ENCODE peak calls at places on chromosomes 1 and 21, in eight cellular contexts. I, G, A, M, F, N, Q and S are unnamed samples. For H3K9me3, the result is how much of the 10 kb centered on the place peaks cover.

GRCh38 chr1:177354247-177354646 is 183.5 kb downstream of the BRINP2 start:
- DNase-seq in M (no peak), F (no peak), Q (peak), I (no peak), A (no peak), G (no peak), N (no peak), S (no peak)

GRCh38 chr1:17419626-17420328 is 19.7 kb downstream of the RCC2 start:
- DNase-seq in A (peak), Q (peak), F (peak), M (peak), N (peak), G (no peak), I (peak), S (peak)

GRCh38 chr1:224080082-224080774 is 33.7 kb upstream of the FBXO28 start:
- DNase-seq in N (no peak), Q (peak), I (no peak), A (peak), M (no peak), F (no peak), G (no peak), S (no peak)

GRCh38 chr1:211259596-211260126 is 495 bp downstream of the RCOR3 start:
- DNase-seq in I (peak), G (peak), Q (peak), F (peak), A (no peak), M (peak), N (no peak), S (peak)

GRCh38 chr1:169102567-169102966 is 3.9 kb upstream of the ATP1B1 start:
- DNase-seq in G (no peak), A (peak), F (peak), I (peak), M (peak), N (no peak), Q (peak), S (no peak)

GRCh38 chr1:181205901-181206300 is 117.4 kb downstream of the IER5 start:
- DNase-seq in F (no peak), Q (no peak), G (no peak), N (no peak), A (no peak), I (no peak), M (no peak), S (no peak)

GRCh38 chr21:29718081-29718815 is 221.5 kb downstream of the GRIK1 start:
- DNase-seq in G (no peak), I (no peak), A (peak), Q (peak), N (no peak), F (no peak), M (no peak), S (no peak)

GRCh38 chr1:182413486-182413885 is 13.0 kb upstream of the TEDDM1 start:
- DNase-seq in A (no peak), F (no peak), N (no peak), Q (no peak), I (no peak), G (no peak), M (no peak), S (no peak)

GRCh38 chr1:41475859-41476567 is 8.5 kb downstream of the EDN2 start:
- DNase-seq in A (peak), M (no peak), I (no peak), Q (peak), G (no peak), F (no peak), N (no peak), S (no peak)

GRCh38 chr1:229155472-229155871 is 115.4 kb upstream of the RAB4A start:
- DNase-seq in N (no peak), Q (no peak), A (no peak), I (no peak), G (no peak), M (no peak), F (no peak), S (no peak)

GRCh38 chr1:202725541-202725940 is 15.3 kb upstream of the SYT2 start:
- DNase-seq in I (no peak), Q (no peak), A (no peak), G (no peak), F (no peak), N (no peak), M (no peak), S (no peak)

GRCh38 chr21:33808715-33809367 is 106.8 kb downstream of the ATP5PO start:
- DNase-seq in Q (no peak), I (no peak), A (no peak), F (no peak), N (no peak), G (no peak), M (no peak), S (no peak)

GRCh38 chr1:231923461-231924132 is 297.0 kb downstream of the DISC1 start:
- DNase-seq in A (no peak), Q (peak), G (no peak), F (no peak), M (no peak), I (no peak), N (no peak), S (no peak)

GRCh38 chr1:108050911-108051624 is 86.1 kb upstream of the VAV3 start:
- DNase-seq in G (no peak), I (no peak), M (no peak), N (peak), Q (peak), A (no peak), F (no peak), S (no peak)

GRCh38 chr21:37757631-37758376 is 158.5 kb downstream of the KCNJ6 start:
- DNase-seq in A (no peak), I (no peak), F (no peak), Q (peak), N (no peak), G (no peak), M (no peak), S (no peak)

GRCh38 chr21:20661221-20661620 is 337.0 kb upstream of the NCAM2 start:
- DNase-seq in F (no peak), G (no peak), M (no peak), Q (no peak), N (no peak), A (no peak), I (no peak), S (no peak)

GRCh38 chr21:40015818-40016217 is 148.6 kb downstream of the PCP4 start:
- DNase-seq in M (no peak), I (no peak), G (no peak), A (no peak), F (no peak), N (no peak), Q (no peak), S (no peak)
- H3K9me3 ChIP-seq in M (under half), I (under half), G (under half), A (under half), F (under half), N (under half), Q (under half), S (under half)

GRCh38 chr1:102434421-102434820 is 437.7 kb upstream of the OLFM3 start:
- DNase-seq in N (no peak), F (no peak), I (peak), Q (peak), A (peak), M (peak), G (no peak), S (no peak)
- H3K9me3 ChIP-seq in N (under half), F (under half), I (under half), Q (under half), A (under half), M (under half), G (under half), S (under half)

GRCh38 chr1:73026114-73026513 is 743.8 kb upstream of the NEGR1 start:
- DNase-seq in I (no peak), M (no peak), F (no peak), A (no peak), Q (no peak), N (no peak), G (no peak), S (no peak)
- H3K9me3 ChIP-seq in I (under half), M (under half), F (under half), A (under half), Q (under half), N (under half), G (under half), S (under half)

GRCh38 chr1:44881011-44881632 is 38.1 kb upstream of the PTCH2 start:
- DNase-seq in M (no peak), G (no peak), A (peak), I (no peak), F (no peak), N (no peak), Q (peak), S (no peak)

GRCh38 chr1:44884746-44885145 is 41.7 kb upstream of the PTCH2 start:
- DNase-seq in I (no peak), A (no peak), F (no peak), N (no peak), Q (no peak), G (no peak), M (no peak), S (no peak)

GRCh38 chr1:44890007-44890406 is 47.0 kb upstream of the PTCH2 start:
- DNase-seq in A (no peak), Q (no peak), N (no peak), F (no peak), I (no peak), M (no peak), G (no peak), S (no peak)

DNA sequence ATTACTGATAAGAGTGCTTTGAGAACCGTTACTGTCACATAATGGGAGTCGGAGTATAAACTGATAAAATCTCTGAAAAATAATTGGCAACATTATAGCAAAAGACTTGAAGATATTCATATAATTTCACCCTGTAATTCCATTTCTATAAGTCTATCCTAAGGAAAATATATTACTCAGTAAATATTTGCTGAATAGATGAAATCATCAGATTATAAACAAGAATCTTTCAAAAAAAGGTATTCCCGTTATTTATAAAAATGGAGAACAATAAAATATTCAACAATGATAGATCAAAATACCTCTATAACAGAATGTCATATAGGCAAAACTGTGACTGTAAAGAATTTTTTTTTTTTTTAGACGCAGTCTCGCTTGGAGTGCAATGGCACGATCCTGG is 42.4 kb upstream of the PTCH2 start:
- DNase-seq in G (no peak), A (no peak), Q (no peak), I (no peak), F (no peak), N (no peak), M (no peak), S (no peak)
- H3K9me3 ChIP-seq in G (under half), A (under half), Q (under half), I (under half), F (under half), N (under half), M (under half), S (under half)

GRCh38 chr1:104979651-104980050 is 1230.0 kb downstream of the AMY1C start:
- DNase-seq in I (no peak), G (no peak), M (peak), F (no peak), N (no peak), Q (no peak), A (no peak), S (no peak)
- H3K9me3 ChIP-seq in I (under half), G (under half), M (under half), F (under half), N (under half), Q (under half), A (under half), S (under half)

GRCh38 chr1:248699099-248699498 is 3.5 kb downstream of the OR14I1 start:
- DNase-seq in N (no peak), A (no peak), G (no peak), F (no peak), M (no peak), I (no peak), Q (no peak), S (no peak)
- H3K9me3 ChIP-seq in N (under half), A (under half), G (under half), F (under half), M (under half), I (under half), Q (under half), S (under half)

GRCh38 chr1:165527673-165528072 is 16.1 kb upstream of the LRRC52 start:
- DNase-seq in N (no peak), A (no peak), Q (no peak), M (no peak), I (no peak), F (no peak), G (no peak), S (no peak)

GRCh38 chr1:165525708-165526107 is 18.1 kb upstream of the LRRC52 start:
- DNase-seq in Q (no peak), N (no peak), F (no peak), A (no peak), M (no peak), I (peak), G (no peak), S (no peak)

GRCh38 chr1:165524639-165525038 is 19.2 kb upstream of the LRRC52 start:
- DNase-seq in F (no peak), M (no peak), N (no peak), G (no peak), Q (no peak), I (no peak), A (no peak), S (no peak)

GRCh38 chr1:165531021-165531420 is 12.8 kb upstream of the LRRC52 start:
- DNase-seq in Q (no peak), I (no peak), G (no peak), N (no peak), A (no peak), M (no peak), F (peak), S (no peak)

GRCh38 chr1:165527251-165527650 is 16.5 kb upstream of the LRRC52 start:
- DNase-seq in N (no peak), I (no peak), G (no peak), Q (no peak), F (no peak), M (no peak), A (no peak), S (no peak)
- H3K9me3 ChIP-seq in N (under half), I (under half), G (under half), Q (under half), F (under half), M (under half), A (under half), S (under half)

DNA sequence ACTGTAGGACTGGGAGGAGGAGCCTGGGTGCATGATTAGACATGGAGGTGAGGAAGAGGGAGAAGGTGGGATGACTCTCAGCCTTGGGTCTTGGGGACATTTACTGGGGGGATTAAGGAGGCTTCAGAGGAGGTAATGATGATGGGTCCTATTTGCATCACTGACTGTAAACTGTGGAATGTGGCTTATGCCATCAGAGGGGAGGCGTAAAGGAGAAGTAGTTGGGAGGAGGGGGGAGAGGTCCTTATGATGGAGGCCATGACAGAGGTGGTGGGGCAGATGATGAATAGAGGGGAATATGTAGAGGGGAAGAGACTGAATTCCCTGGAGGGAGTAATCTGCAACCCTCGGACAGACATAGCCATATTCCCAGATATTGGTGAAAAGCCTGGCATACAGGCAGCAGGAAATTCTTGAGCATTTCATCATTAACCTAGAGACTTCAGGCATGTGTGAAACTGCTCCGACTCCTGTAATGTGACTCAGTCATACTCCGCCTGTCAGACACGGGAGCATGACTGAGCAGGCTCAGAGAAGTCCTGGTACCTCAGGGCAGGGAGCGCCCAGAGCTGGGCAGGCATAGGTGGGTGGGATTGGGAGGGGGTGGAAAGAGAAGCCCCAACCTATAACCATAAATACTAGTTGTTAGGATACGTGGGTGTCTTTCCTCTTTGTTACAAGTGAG is 8.0 kb upstream of the LCE5A start:
- DNase-seq in M (no peak), G (no peak), I (no peak), N (no peak), F (no peak), Q (peak), A (no peak), S (no peak)
- H3K9me3 ChIP-seq in M (under half), G (under half), I (under half), N (under half), F (under half), Q (under half), A (under half), S (under half)

GRCh38 chr1:4305526-4306301 is 348.7 kb upstream of the AJAP1 start:
- DNase-seq in Q (peak), F (no peak), I (no peak), A (no peak), M (no peak), N (no peak), G (no peak), S (no peak)
- H3K9me3 ChIP-seq in Q (under half), F (under half), I (under half), A (under half), M (under half), N (under half), G (under half), S (under half)

GRCh38 chr21:10575311-10575667 is 53.9 kb downstream of the TPTE start:
- DNase-seq in N (no peak), M (no peak), I (no peak), G (no peak), F (no peak), A (no peak), Q (no peak), S (no peak)
- H3K9me3 ChIP-seq in N (under half), M (under half), I (under half), G (half or more), F (under half), A (under half), Q (under half), S (under half)